ENCODE peak calls at places on chromosomes 16 and 17, in eight cellular contexts. One of them, this sample, is unnamed.

GRCh38 chr17:4545217-4545951 is 9.8 kb downstream of the MYBBP1A start:
- DNase-seq in ascending aorta: no peak
- DNase-seq in fibroblast of lung: no peak
- DNase-seq in body of pancreas: no peak
- DNase-seq in LNCaP clone FGC: no peak
- DNase-seq in lower leg skin: no peak
- DNase-seq in left ventricle myocardium inferior: no peak
- DNase-seq in fibroblast of mammary gland: no peak
- DNase-seq in this sample: no peak

GRCh38 chr17:2704890-2705248 is 6.7 kb downstream of the CLUH start:
- DNase-seq in fibroblast of lung: no peak
- DNase-seq in lower leg skin: no peak
- DNase-seq in fibroblast of mammary gland: no peak
- DNase-seq in body of pancreas: no peak
- DNase-seq in LNCaP clone FGC: no peak
- DNase-seq in left ventricle myocardium inferior: no peak
- DNase-seq in ascending aorta: no peak
- DNase-seq in this sample: no peak

GRCh38 chr17:64331946-64332493 is 58.6 kb downstream of the PECAM1 start:
- DNase-seq in lower leg skin: no peak
- DNase-seq in LNCaP clone FGC: no peak
- DNase-seq in body of pancreas: peak
- DNase-seq in ascending aorta: peak
- DNase-seq in fibroblast of lung: peak
- DNase-seq in fibroblast of mammary gland: peak
- DNase-seq in left ventricle myocardium inferior: peak
- DNase-seq in this sample: no peak

GRCh38 chr17:62892870-62893338 is 73.1 kb upstream of the TANC2 start:
- DNase-seq in LNCaP clone FGC: no peak
- DNase-seq in ascending aorta: peak
- DNase-seq in fibroblast of mammary gland: peak
- DNase-seq in left ventricle myocardium inferior: peak
- DNase-seq in body of pancreas: no peak
- DNase-seq in fibroblast of lung: peak
- DNase-seq in lower leg skin: peak
- DNase-seq in this sample: no peak

GRCh38 chr16:65767125-65767524 is 599.4 kb upstream of the CDH5 start:
- DNase-seq in fibroblast of mammary gland: no peak
- DNase-seq in left ventricle myocardium inferior: no peak
- DNase-seq in body of pancreas: no peak
- DNase-seq in ascending aorta: no peak
- DNase-seq in fibroblast of lung: no peak
- DNase-seq in lower leg skin: no peak
- DNase-seq in LNCaP clone FGC: no peak
- DNase-seq in this sample: no peak

GRCh38 chr17:64400644-64401043 is 10.0 kb upstream of the PECAM1 start:
- DNase-seq in ascending aorta: no peak
- DNase-seq in LNCaP clone FGC: no peak
- DNase-seq in lower leg skin: no peak
- DNase-seq in fibroblast of mammary gland: no peak
- DNase-seq in body of pancreas: no peak
- DNase-seq in fibroblast of lung: no peak
- DNase-seq in left ventricle myocardium inferior: no peak
- DNase-seq in this sample: no peak

GRCh38 chr16:88901718-88902337 is 35.4 kb upstream of the PABPN1L start:
- DNase-seq in fibroblast of mammary gland: no peak
- DNase-seq in left ventricle myocardium inferior: no peak
- DNase-seq in ascending aorta: no peak
- DNase-seq in lower leg skin: no peak
- DNase-seq in LNCaP clone FGC: no peak
- DNase-seq in fibroblast of lung: no peak
- DNase-seq in body of pancreas: no peak
- DNase-seq in this sample: no peak

GRCh38 chr16:49496656-49497055 is 123.1 kb downstream of the C16orf78 start:
- DNase-seq in body of pancreas: no peak
- DNase-seq in fibroblast of lung: no peak
- DNase-seq in ascending aorta: peak
- DNase-seq in fibroblast of mammary gland: no peak
- DNase-seq in LNCaP clone FGC: no peak
- DNase-seq in left ventricle myocardium inferior: no peak
- DNase-seq in lower leg skin: no peak
- DNase-seq in this sample: no peak

GRCh38 chr17:49851387-49852291 is 3.8 kb upstream of the TAC4 start:
- DNase-seq in fibroblast of lung: peak
- DNase-seq in lower leg skin: peak
- DNase-seq in fibroblast of mammary gland: peak
- DNase-seq in body of pancreas: peak
- DNase-seq in ascending aorta: peak
- DNase-seq in left ventricle myocardium inferior: peak
- DNase-seq in LNCaP clone FGC: no peak
- DNase-seq in this sample: peak

DNA sequence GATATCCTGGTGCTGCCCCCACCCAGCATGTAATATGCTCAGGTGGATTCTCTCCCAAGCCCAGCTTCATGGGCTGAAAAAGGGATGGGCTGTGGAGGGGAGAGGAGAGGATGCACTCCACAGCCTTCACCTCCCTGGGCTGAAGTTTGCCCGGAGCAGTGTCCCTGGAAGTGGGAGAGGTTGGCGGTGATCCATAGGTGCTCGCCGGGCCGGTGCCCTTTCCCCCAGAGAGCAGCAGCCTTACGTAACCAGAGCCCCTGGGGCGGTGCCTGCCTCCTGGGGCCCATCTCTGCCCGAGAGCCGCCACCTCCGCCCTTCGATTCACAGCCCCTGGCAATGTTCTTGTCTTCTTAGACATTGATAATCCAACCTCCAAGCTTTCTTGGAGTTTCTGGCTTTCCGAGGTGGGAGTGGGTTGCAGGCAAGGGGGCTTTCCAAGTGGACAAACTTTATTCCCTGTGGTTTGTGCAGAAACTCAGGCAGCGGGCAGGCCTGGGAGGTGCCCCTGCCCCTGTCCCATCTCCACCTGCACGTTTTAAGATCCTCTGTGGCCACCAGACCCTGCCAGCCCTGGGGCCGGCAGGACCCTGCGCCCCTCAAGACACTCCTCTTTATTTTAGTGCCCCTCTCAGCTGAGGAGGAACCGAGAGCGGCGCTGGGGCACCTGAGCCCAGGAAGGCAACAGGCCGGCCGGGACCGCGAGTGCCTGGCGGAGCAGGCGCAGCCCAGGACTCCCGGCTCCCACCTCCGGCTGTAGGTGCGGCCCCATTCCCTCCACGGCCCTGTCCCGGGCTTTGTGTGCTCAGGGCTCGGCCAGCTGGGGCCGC is 3.1 kb upstream of the WDR90 start:
- DNase-seq in fibroblast of mammary gland: no peak
- DNase-seq in ascending aorta: no peak
- DNase-seq in lower leg skin: no peak
- DNase-seq in fibroblast of lung: no peak
- DNase-seq in LNCaP clone FGC: no peak
- DNase-seq in left ventricle myocardium inferior: peak
- DNase-seq in body of pancreas: peak
- DNase-seq in this sample: no peak
- TF ChIP-seq CTCF in fibroblast of mammary gland: no peak
- TF ChIP-seq CTCF in ascending aorta: no peak
- TF ChIP-seq CTCF in lower leg skin: no peak
- TF ChIP-seq CTCF in fibroblast of lung: no peak
- TF ChIP-seq CTCF in LNCaP clone FGC: no peak
- TF ChIP-seq CTCF in left ventricle myocardium inferior: no peak
- TF ChIP-seq CTCF in body of pancreas: no peak
- TF ChIP-seq CTCF in this sample: no peak

DNA sequence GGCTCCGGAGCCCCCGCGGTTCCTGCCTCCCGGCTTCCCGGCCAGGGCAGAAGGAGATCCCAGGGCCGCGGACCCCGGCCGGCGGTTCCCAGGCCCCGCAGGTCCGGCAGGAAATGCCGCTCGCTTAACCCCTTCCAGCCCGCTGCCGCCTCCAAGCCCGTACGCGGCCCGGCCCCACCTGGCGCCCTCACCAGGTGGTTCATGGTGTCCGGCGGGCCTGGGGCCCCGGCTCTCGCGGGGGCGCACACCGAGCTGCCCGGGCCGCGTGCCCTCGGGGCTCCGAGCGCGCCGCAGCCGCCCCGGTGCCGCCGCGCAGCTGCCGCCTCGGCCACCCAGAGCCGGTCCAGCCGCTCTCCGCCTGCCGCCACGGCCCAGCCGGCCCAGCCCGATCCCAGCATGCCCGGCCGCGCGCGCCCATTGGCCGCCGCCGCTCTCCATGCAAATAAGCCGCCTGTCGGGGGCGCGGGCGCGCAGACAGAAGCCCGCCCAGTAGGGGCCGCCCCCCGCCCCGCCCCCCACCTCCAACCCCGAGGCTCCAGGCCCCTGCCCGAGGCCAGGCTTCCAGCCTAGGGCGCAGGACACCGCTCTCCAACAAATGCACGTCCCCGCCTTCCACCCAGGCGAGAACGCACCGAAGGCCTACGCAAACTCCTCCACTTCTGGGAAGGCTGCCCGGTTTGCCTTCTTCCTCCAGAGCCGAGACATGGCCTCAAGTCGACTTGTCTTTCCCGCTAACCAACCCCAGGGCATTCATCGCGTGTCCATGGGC is at the start of gene BCAR1:
- DNase-seq in LNCaP clone FGC: peak
- DNase-seq in lower leg skin: peak
- DNase-seq in fibroblast of mammary gland: peak
- DNase-seq in fibroblast of lung: peak
- DNase-seq in left ventricle myocardium inferior: peak
- DNase-seq in ascending aorta: peak
- DNase-seq in body of pancreas: peak
- DNase-seq in this sample: no peak
- TF ChIP-seq CTCF in LNCaP clone FGC: peak
- TF ChIP-seq CTCF in lower leg skin: no peak
- TF ChIP-seq CTCF in fibroblast of mammary gland: no peak
- TF ChIP-seq CTCF in fibroblast of lung: no peak
- TF ChIP-seq CTCF in left ventricle myocardium inferior: peak
- TF ChIP-seq CTCF in ascending aorta: peak
- TF ChIP-seq CTCF in body of pancreas: no peak
- TF ChIP-seq CTCF in this sample: no peak

DNA sequence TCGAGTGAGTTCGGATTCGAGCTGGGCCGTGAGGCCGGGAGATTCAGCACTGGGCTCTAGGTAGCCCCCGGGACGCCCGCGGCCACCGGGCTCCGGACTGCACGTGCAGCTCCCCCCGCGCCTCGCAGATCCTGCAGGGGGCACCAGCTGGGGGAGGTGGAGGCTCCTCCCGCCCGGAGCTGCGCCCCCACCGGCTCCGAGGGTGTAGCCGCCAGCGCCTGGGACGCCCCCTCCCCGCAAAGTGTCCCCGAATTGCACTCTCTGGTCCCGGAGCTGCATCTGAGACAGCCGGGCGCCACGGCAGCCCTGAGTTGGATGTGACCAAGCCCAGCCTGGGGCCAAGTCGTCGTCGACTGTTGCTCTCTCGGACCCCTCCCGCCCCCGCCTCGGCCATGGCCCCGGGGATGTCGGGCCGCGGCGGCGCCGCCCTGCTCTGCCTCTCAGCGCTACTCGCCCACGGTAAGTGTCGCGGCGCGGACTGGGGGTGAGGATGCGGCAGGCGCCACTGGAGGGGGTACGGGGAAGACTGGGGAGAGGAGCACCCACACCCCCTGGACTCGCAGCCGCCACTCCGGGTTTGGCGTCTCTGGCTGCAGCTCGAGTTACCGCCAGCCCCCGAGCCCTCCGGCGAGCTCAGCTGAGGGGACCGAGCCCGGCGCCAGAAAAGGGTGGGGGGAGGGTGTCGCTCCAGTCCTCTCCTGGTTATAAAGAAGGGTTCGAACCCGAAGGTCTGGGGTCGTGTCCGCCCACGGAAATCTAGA is 1.5 kb downstream of the TMEM132E start:
- DNase-seq in fibroblast of mammary gland: no peak
- DNase-seq in fibroblast of lung: no peak
- DNase-seq in left ventricle myocardium inferior: no peak
- DNase-seq in ascending aorta: no peak
- DNase-seq in LNCaP clone FGC: no peak
- DNase-seq in body of pancreas: no peak
- DNase-seq in lower leg skin: no peak
- DNase-seq in this sample: no peak
- TF ChIP-seq CTCF in fibroblast of mammary gland: no peak
- TF ChIP-seq CTCF in fibroblast of lung: no peak
- TF ChIP-seq CTCF in left ventricle myocardium inferior: no peak
- TF ChIP-seq CTCF in ascending aorta: no peak
- TF ChIP-seq CTCF in LNCaP clone FGC: no peak
- TF ChIP-seq CTCF in body of pancreas: no peak
- TF ChIP-seq CTCF in lower leg skin: no peak
- TF ChIP-seq CTCF in this sample: no peak

GRCh38 chr17:47830396-47830907 is 889 bp downstream of the MRPL10 start:
- DNase-seq in body of pancreas: no peak
- DNase-seq in lower leg skin: no peak
- DNase-seq in ascending aorta: no peak
- DNase-seq in fibroblast of lung: no peak
- DNase-seq in LNCaP clone FGC: no peak
- DNase-seq in fibroblast of mammary gland: no peak
- DNase-seq in left ventricle myocardium inferior: no peak
- DNase-seq in this sample: no peak

GRCh38 chr17:47834756-47835155 is 3.3 kb downstream of the LRRC46 start:
- DNase-seq in fibroblast of lung: no peak
- DNase-seq in ascending aorta: no peak
- DNase-seq in fibroblast of mammary gland: no peak
- DNase-seq in left ventricle myocardium inferior: no peak
- DNase-seq in LNCaP clone FGC: no peak
- DNase-seq in body of pancreas: no peak
- DNase-seq in lower leg skin: no peak
- DNase-seq in this sample: no peak

GRCh38 chr17:47831934-47832327 is 461 bp downstream of the LRRC46 start:
- DNase-seq in left ventricle myocardium inferior: no peak
- DNase-seq in LNCaP clone FGC: no peak
- DNase-seq in ascending aorta: no peak
- DNase-seq in lower leg skin: no peak
- DNase-seq in body of pancreas: no peak
- DNase-seq in fibroblast of mammary gland: no peak
- DNase-seq in fibroblast of lung: no peak
- DNase-seq in this sample: no peak

GRCh38 chr17:47829870-47830269 is 1.5 kb downstream of the MRPL10 start:
- DNase-seq in left ventricle myocardium inferior: no peak
- DNase-seq in body of pancreas: no peak
- DNase-seq in fibroblast of mammary gland: no peak
- DNase-seq in fibroblast of lung: no peak
- DNase-seq in lower leg skin: no peak
- DNase-seq in ascending aorta: no peak
- DNase-seq in LNCaP clone FGC: no peak
- DNase-seq in this sample: no peak

GRCh38 chr17:47830991-47831933 is at the start of the genes LRRC46 and MRPL10:
- DNase-seq in fibroblast of lung: peak
- DNase-seq in fibroblast of mammary gland: peak
- DNase-seq in ascending aorta: peak
- DNase-seq in lower leg skin: peak
- DNase-seq in body of pancreas: peak
- DNase-seq in LNCaP clone FGC: peak
- DNase-seq in left ventricle myocardium inferior: peak
- DNase-seq in this sample: peak
- TF ChIP-seq CTCF in fibroblast of lung: peak
- TF ChIP-seq CTCF in fibroblast of mammary gland: peak
- TF ChIP-seq CTCF in ascending aorta: peak
- TF ChIP-seq CTCF in lower leg skin: no peak
- TF ChIP-seq CTCF in body of pancreas: no peak
- TF ChIP-seq CTCF in LNCaP clone FGC: peak
- TF ChIP-seq CTCF in left ventricle myocardium inferior: no peak
- TF ChIP-seq CTCF in this sample: no peak

DNA sequence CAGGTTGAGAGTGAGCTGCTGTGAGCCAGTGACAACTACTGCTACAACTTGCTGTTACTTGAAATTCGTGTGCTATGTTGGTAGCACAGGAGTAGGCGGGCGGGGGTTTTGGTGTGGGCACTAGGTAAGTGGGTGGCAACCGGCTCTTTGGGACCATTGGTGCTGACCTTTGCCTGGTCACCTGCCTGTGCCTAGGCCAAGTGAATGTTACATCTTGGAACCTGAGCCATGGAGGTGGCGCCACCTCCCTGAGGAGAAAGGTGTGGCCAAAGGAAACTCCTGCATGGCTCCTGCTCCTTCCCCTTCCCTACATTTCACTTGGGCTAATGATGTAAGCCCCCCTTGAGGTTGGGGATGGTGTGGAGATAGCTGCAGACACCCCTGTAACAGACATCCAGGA is 25.4 kb upstream of the ARHGAP23 start:
- DNase-seq in fibroblast of lung: no peak
- DNase-seq in left ventricle myocardium inferior: no peak
- DNase-seq in fibroblast of mammary gland: no peak
- DNase-seq in lower leg skin: no peak
- DNase-seq in body of pancreas: no peak
- DNase-seq in ascending aorta: no peak
- DNase-seq in LNCaP clone FGC: no peak
- DNase-seq in this sample: no peak
- TF ChIP-seq CTCF in fibroblast of lung: no peak
- TF ChIP-seq CTCF in left ventricle myocardium inferior: no peak
- TF ChIP-seq CTCF in fibroblast of mammary gland: no peak
- TF ChIP-seq CTCF in lower leg skin: no peak
- TF ChIP-seq CTCF in body of pancreas: no peak
- TF ChIP-seq CTCF in ascending aorta: no peak
- TF ChIP-seq CTCF in LNCaP clone FGC: peak
- TF ChIP-seq CTCF in this sample: no peak

This sample was measured in omental fat pad.